ENCODE peak calls at places on chromosomes 13 and 19, in seven cellular contexts. W, M, Q, A, I, V and U are unnamed samples.

GRCh38 chr13:23470706-23471610 is 37.5 kb upstream of the SACS start:
- DNase-seq in W (no peak), M (no peak), Q (no peak), A (no peak), I (no peak), V (no peak), U (no peak)

GRCh38 chr13:59416561-59416960 is 747.2 kb downstream of the DIAPH3 start:
- DNase-seq in W (no peak), M (no peak), Q (no peak), A (no peak), I (no peak), V (no peak), U (no peak)

GRCh38 chr19:36136975-36137686 is 2.7 kb upstream of the CAPNS1 start:
- DNase-seq in W (peak), M (no peak), Q (no peak), A (no peak), I (peak), V (no peak), U (no peak)

GRCh38 chr13:113862191-113862765 is 1.6 kb downstream of the GAS6 start:
- DNase-seq in W (no peak), M (peak), Q (no peak), A (no peak), I (no peak), V (no peak), U (peak)

GRCh38 chr19:42216653-42217521 is 590 bp downstream of the DEDD2 start:
- DNase-seq in W (peak), M (peak), Q (peak), A (no peak), I (peak), V (no peak), U (no peak)

GRCh38 chr19:7267792-7268736 is 26.1 kb downstream of the INSR start:
- DNase-seq in W (no peak), M (peak), Q (no peak), A (no peak), I (no peak), V (no peak), U (no peak)

GRCh38 chr19:10688545-10689280 is 12.5 kb upstream of the QTRT1 start:
- DNase-seq in W (no peak), M (no peak), Q (no peak), A (no peak), I (no peak), V (no peak), U (no peak)

GRCh38 chr19:45746866-45747265 is 13.6 kb downstream of the MEIOSIN start:
- DNase-seq in W (no peak), M (no peak), Q (no peak), A (no peak), I (no peak), V (no peak), U (no peak)

GRCh38 chr13:28505543-28506135 is 10.7 kb upstream of the FLT1 start:
- DNase-seq in W (peak), M (no peak), Q (no peak), A (no peak), I (no peak), V (no peak), U (no peak)

DNA sequence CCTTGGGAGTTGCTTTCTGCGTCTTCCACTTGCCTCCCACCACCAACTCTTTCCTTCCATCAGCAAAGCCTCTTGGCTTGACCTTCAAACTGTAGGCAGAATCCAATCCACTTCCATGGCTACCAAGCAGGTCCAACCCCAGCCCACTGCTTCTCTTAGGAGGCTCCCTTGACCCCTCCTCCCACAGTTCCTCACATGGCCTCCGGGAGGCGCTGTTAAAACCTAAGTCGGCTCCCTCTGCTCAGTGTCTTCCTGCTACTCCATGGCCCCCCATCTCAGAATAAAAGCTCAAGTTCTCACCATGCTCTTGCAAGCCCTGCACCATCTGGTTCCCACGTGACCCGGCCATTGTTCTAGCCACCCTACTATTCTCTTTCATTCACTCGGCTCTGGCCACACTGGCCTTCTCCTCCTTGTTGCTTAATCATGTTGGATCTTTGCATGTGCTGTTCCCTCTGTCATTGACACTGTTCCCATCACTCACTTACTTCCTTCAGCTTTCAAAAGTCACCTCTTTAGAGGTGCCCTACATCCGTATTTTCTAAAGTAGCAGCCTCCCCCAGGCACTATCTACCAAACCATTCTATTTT is 7.5 kb downstream of the IZUMO2 start:
- DNase-seq in W (no peak), M (no peak), Q (no peak), A (no peak), I (no peak), V (no peak), U (no peak)
- TF ChIP-seq CTCF in W (no peak), M (no peak), Q (peak), A (no peak), I (no peak), V (peak), U (peak)

GRCh38 chr19:5501907-5502306 is 46.7 kb downstream of the ZNRF4 start:
- DNase-seq in W (no peak), M (no peak), Q (no peak), A (no peak), I (no peak), V (no peak), U (no peak)

GRCh38 chr19:5507056-5507624 is 51.9 kb downstream of the ZNRF4 start:
- DNase-seq in W (no peak), M (no peak), Q (no peak), A (no peak), I (no peak), V (no peak), U (no peak)

GRCh38 chr19:5504115-5504514 is 48.9 kb downstream of the ZNRF4 start:
- DNase-seq in W (no peak), M (no peak), Q (no peak), A (no peak), I (no peak), V (no peak), U (no peak)

GRCh38 chr19:5498817-5499535 is 43.8 kb downstream of the ZNRF4 start:
- DNase-seq in W (no peak), M (no peak), Q (peak), A (no peak), I (no peak), V (no peak), U (no peak)

GRCh38 chr19:5503598-5503997 is 48.4 kb downstream of the ZNRF4 start:
- DNase-seq in W (no peak), M (no peak), Q (no peak), A (no peak), I (no peak), V (no peak), U (no peak)
- TF ChIP-seq CTCF in W (no peak), M (no peak), Q (no peak), A (no peak), I (no peak), V (peak), U (peak)

GRCh38 chr13:50995870-50996269 is 86.3 kb downstream of the RNASEH2B start:
- DNase-seq in W (no peak), M (no peak), Q (no peak), A (no peak), I (no peak), V (no peak), U (no peak)

GRCh38 chr13:50993371-50993770 is 83.8 kb downstream of the RNASEH2B start:
- DNase-seq in W (no peak), M (no peak), Q (no peak), A (no peak), I (no peak), V (no peak), U (no peak)

GRCh38 chr13:50993908-50994307 is 84.3 kb downstream of the RNASEH2B start:
- DNase-seq in W (peak), M (no peak), Q (no peak), A (no peak), I (no peak), V (no peak), U (no peak)

GRCh38 chr13:50991624-50992610 is 82.3 kb downstream of the RNASEH2B start:
- DNase-seq in W (no peak), M (no peak), Q (no peak), A (no peak), I (no peak), V (no peak), U (no peak)

GRCh38 chr13:50994651-50995050 is 85.1 kb downstream of the RNASEH2B start:
- DNase-seq in W (no peak), M (no peak), Q (no peak), A (no peak), I (no peak), V (no peak), U (no peak)
- TF ChIP-seq CTCF in W (no peak), M (no peak), Q (no peak), A (no peak), I (no peak), V (no peak), U (no peak)

DNA sequence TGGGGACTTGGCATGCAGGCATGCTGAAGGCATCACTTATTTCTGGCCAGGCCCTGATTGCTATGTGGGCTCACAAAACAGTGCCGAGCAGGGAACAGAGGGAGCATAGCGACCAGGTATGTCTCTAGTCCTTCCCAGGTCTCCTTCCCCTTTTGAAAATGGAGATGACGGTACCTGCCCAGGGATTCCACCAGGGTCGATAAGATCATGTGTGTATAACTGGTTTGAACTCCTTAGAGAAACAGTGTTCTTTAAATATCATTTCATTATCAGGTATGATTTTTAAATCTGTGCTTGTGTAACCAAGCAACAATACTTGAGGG is 280.6 kb downstream of the FOXO1 start:
- DNase-seq in W (no peak), M (no peak), Q (no peak), A (no peak), I (no peak), V (no peak), U (no peak)
- TF ChIP-seq CTCF in W (no peak), M (no peak), Q (no peak), A (no peak), I (no peak), V (no peak), U (no peak)

GRCh38 chr13:99265823-99266426 is 7.7 kb upstream of the GPR18 start:
- DNase-seq in W (peak), M (no peak), Q (no peak), A (no peak), I (no peak), V (no peak), U (no peak)
- TF ChIP-seq CTCF in W (peak), M (peak), Q (peak), A (peak), I (peak), V (peak), U (peak)

DNA sequence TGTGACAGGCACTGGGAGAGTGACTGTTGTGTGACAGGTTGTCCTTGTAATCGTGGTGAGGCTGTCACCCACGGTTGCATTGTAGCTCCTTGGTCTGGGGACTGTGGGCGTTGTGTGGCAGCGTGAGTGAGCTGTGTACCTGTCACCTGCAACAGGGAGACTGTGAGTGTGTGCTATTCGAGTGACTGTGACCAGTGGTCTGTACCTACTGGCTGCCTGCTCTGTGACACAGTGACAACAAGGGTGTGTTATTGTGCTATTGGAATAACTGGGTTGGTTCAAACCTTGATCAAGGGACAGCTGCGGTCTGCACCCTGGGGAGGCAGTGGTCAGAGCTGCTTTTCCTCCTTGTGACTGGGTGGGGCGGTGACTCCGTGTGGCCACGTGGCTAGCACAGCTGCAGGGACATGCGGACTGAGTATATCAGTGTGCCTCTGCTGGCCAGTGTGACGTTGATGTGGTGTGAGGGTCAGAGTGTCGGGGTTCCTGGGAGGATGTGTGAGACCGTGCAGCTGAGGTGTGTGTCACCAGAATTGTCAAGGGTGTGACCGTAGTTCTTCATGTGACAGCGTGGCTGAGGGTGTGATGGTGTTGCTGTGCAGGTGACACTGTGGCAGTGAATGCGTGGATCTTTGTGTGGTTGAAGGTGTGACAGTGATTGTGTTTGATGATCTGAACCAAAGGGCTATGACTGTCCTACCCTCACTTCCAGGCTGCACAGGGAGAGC is 10.1 kb upstream of the NFIX start:
- DNase-seq in W (no peak), M (no peak), Q (no peak), A (no peak), I (no peak), V (no peak), U (no peak)
- TF ChIP-seq CTCF in W (no peak), M (no peak), Q (no peak), A (no peak), I (no peak), V (no peak), U (no peak)